ENCODE peak calls at places on chromosomes 16 and 17, in nine cellular contexts. U is right lobe of liver, K is GM06990, L is left ventricle myocardium inferior, I is uterus, O is ovary, E is GM20000, H is RWPE1, B is IMR-90. C is an unnamed sample.

GRCh38 chr16:70018254-70018653 is 67.1 kb downstream of the CLEC18A start:
- DNase-seq in U (no peak), K (no peak), L (no peak), I (no peak), O (no peak), E (peak; percentile 17), H (no peak), B (peak; percentile 2), C (peak; percentile 8)

GRCh38 chr16:28492511-28492910 is 637 bp upstream of the CLN3 start:
- DNase-seq in U (no peak), K (no peak), L (no peak), I (no peak), O (no peak), E (no peak), H (no peak), B (no peak), C (no peak)

GRCh38 chr17:72697602-72698146 is 394.8 kb downstream of the SLC39A11 start:
- DNase-seq in U (no peak), K (no peak), L (no peak), I (no peak), O (no peak), E (no peak), H (no peak), B (peak; percentile 25), C (no peak)

GRCh38 chr17:2427215-2427614 is 26.4 kb upstream of the MNT start:
- DNase-seq in U (no peak), K (no peak), L (no peak), I (no peak), O (no peak), E (no peak), H (no peak), B (no peak), C (no peak)

GRCh38 chr17:46751425-46751824 is 67.1 kb downstream of the WNT3 start:
- DNase-seq in U (no peak), K (no peak), L (no peak), I (no peak), O (no peak), E (no peak), H (no peak), B (no peak), C (no peak)

GRCh38 chr16:9048302-9048700 is 43.1 kb upstream of the HAPSTR1 start:
- DNase-seq in U (no peak), K (no peak), L (no peak), I (no peak), O (no peak), E (no peak), H (no peak), B (peak; percentile 34), C (no peak)

GRCh38 chr16:85753976-85754375 is 3.1 kb upstream of the C16orf74 start:
- DNase-seq in U (no peak), K (no peak), L (no peak), I (no peak), O (no peak), E (no peak), H (no peak), B (no peak), C (no peak)

GRCh38 chr17:63675607-63676539 is 24.1 kb downstream of the LIMD2 start:
- DNase-seq in U (peak; percentile 91), K (no peak), L (peak; percentile 65), I (peak; percentile 67), O (peak; percentile 81), E (no peak), H (peak; percentile 73), B (peak; percentile 83), C (no peak)

DNA sequence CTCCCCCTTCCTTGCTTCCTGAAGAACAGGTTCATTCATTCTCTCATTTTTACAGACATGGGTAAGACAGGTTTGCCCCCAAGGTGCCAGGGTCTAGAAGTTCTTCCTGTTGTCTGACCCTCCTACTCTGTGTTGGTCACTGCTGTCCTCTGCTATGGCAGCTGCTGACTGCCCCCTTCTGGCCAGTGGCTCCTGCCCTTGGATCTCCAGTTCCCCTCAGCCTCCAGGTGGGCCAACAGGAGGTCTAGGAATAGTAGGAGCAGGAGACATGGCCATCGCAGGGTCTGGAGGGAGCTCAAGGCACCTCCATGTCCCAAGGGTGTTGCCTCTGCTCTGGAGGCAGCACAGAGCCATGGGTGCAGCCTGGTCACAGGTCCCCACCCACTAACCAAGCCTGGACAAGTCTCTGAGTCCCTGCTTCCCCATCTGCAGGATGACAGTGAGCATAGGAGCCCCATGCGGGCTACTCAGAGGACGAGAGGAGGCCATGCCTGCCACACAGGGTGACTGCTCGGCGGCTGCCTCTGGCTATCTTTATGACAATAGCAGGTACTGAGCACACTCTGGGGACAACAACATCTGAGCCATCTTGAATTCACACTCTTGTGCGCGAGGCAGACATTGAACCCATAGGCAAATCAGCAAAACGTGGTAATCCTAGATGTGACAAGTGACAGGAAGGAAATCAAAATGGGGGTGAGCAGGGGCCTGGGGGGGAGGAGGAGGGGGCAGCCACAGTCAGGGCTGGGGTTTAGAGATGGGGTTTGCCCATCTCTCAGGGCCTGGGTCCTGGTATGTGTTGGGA is 27.0 kb upstream of the NXPH3 start:
- DNase-seq in U (no peak), K (no peak), L (peak; percentile 62), I (no peak), O (no peak), E (peak; percentile 53), H (no peak), B (peak; percentile 30), C (peak; percentile 64)
- TF ChIP-seq CTCF in U (peak; percentile 62), K (peak; percentile 73), L (peak; percentile 73), I (peak; percentile 25), O (no peak), E (peak; percentile 49), H (peak; percentile 42), B (peak; percentile 63), C (peak; percentile 76)

GRCh38 chr16:80387308-80387921 is 153.4 kb upstream of the DYNLRB2 start:
- DNase-seq in U (no peak), K (no peak), L (no peak), I (no peak), O (no peak), E (no peak), H (no peak), B (no peak), C (no peak)
- TF ChIP-seq CTCF in U (no peak), K (no peak), L (no peak), I (no peak), O (no peak), E (no peak), H (no peak), B (no peak), C (no peak)

GRCh38 chr16:82738699-82739098 is 111.9 kb downstream of the CDH13 start:
- DNase-seq in U (no peak), K (no peak), L (no peak), I (no peak), O (no peak), E (no peak), H (no peak), B (peak; percentile 23), C (no peak)
- TF ChIP-seq CTCF in U (no peak), K (peak; percentile 49), L (peak; percentile 62), I (peak; percentile 10), O (no peak), E (no peak), H (no peak), B (peak; percentile 35), C (peak; percentile 31)

GRCh38 chr17:13694934-13695333 is 93.2 kb upstream of the HS3ST3A1 start:
- DNase-seq in U (no peak), K (no peak), L (no peak), I (no peak), O (no peak), E (no peak), H (no peak), B (no peak), C (no peak)

GRCh38 chr17:13699261-13699660 is 97.5 kb upstream of the HS3ST3A1 start:
- DNase-seq in U (no peak), K (no peak), L (no peak), I (no peak), O (no peak), E (no peak), H (no peak), B (no peak), C (no peak)

GRCh38 chr17:13704333-13704732 is 102.6 kb upstream of the HS3ST3A1 start:
- DNase-seq in U (no peak), K (no peak), L (no peak), I (no peak), O (no peak), E (no peak), H (peak; percentile 7), B (peak; percentile 75), C (no peak)

GRCh38 chr17:13702266-13702665 is 100.5 kb upstream of the HS3ST3A1 start:
- DNase-seq in U (no peak), K (no peak), L (no peak), I (no peak), O (no peak), E (no peak), H (no peak), B (peak; percentile 52), C (no peak)

DNA sequence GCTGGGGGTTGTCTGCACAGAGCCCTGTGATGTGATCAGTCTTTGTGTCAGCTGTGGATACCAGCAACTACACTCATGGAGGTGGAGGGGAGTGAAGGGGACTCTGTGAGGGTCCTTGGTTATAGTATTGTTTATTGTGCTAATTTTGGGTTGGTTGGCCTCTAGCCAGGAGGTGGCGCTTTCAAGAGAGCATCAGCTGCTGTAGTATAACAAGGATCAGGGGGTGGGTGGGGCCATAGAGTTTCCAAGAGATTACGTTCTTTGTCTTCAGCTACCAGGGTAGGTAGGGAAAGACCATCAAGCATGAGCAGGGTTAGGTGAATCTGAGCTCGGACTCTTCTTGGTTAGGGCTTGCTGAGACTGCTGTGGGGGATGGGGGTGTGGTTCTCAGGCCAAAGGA is 97.1 kb upstream of the HS3ST3A1 start:
- DNase-seq in U (no peak), K (no peak), L (no peak), I (no peak), O (no peak), E (no peak), H (no peak), B (no peak), C (no peak)
- TF ChIP-seq CTCF in U (no peak), K (no peak), L (no peak), I (no peak), O (no peak), E (no peak), H (no peak), B (no peak), C (no peak)

DNA sequence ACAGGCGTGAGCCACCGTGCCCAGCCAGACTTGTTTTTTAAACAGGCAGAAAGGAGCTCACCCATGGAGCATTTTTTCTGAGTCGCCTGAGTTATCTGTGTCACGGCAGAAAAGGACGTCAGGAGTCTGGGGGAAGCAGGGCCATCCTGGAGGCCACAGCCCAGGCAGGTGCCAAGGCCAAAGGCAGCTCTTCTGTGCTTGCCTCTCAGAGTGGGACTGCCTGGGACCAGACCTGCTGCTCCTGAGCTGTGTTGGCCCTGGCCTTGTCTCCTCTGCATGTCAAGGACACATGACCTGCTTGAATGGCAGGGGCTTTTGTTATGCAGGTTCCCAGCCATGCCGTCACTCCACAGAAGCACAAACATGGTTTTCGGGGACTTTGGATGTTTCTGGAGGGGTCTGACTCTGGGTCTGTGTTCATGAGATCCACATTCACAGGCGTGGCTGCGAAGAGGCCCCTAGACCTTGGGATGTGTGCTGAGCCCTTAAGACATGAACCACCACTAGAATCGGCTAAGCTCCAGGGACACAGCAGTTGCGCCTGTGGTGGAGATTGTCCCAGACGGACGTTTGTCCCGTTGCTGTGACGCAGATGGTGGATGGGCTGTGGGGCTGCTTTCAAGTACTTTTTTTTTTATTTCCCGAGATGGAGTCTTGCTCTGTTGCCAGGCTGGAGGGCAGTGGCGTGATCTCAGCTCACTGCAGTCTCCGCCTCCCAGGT is 33.8 kb downstream of the FOXK2 start:
- DNase-seq in U (no peak), K (no peak), L (no peak), I (no peak), O (no peak), E (no peak), H (no peak), B (no peak), C (peak; percentile 19)
- TF ChIP-seq CTCF in U (no peak), K (no peak), L (no peak), I (no peak), O (no peak), E (no peak), H (no peak), B (no peak), C (no peak)